ENCODE peak calls at places on chromosomes 13 and 19, in six cellular contexts. One of them, this sample, is unnamed.

GRCh38 chr13:50188696-50189095 is 173.5 kb downstream of the KCNRG start:
- DNase-seq in heart right ventricle: no peak
- DNase-seq in tibial artery: no peak
- DNase-seq in colonic mucosa: no peak
- DNase-seq in brain microvascular endothelial cell: no peak
- DNase-seq in upper lobe of left lung: no peak
- DNase-seq in this sample: no peak

GRCh38 chr13:41696163-41697003 is 239.0 kb downstream of the RGCC start:
- DNase-seq in upper lobe of left lung: no peak
- DNase-seq in brain microvascular endothelial cell: peak
- DNase-seq in colonic mucosa: no peak
- DNase-seq in heart right ventricle: no peak
- DNase-seq in tibial artery: no peak
- DNase-seq in this sample: no peak

GRCh38 chr13:76289558-76289957 is 596.6 kb downstream of the KCTD12 start:
- DNase-seq in tibial artery: no peak
- DNase-seq in upper lobe of left lung: no peak
- DNase-seq in colonic mucosa: no peak
- DNase-seq in brain microvascular endothelial cell: no peak
- DNase-seq in heart right ventricle: no peak
- DNase-seq in this sample: no peak

GRCh38 chr13:102667911-102668310 is 26.9 kb downstream of the METTL21C start:
- DNase-seq in tibial artery: no peak
- DNase-seq in colonic mucosa: no peak
- DNase-seq in upper lobe of left lung: no peak
- DNase-seq in heart right ventricle: no peak
- DNase-seq in brain microvascular endothelial cell: no peak
- DNase-seq in this sample: no peak

GRCh38 chr13:114132419-114133121 is at the start of gene RASA3:
- DNase-seq in brain microvascular endothelial cell: peak
- DNase-seq in tibial artery: peak
- DNase-seq in colonic mucosa: peak
- DNase-seq in upper lobe of left lung: peak
- DNase-seq in heart right ventricle: peak
- DNase-seq in this sample: peak

GRCh38 chr13:110017379-110017778 is 231.0 kb upstream of the IRS2 start:
- DNase-seq in tibial artery: no peak
- DNase-seq in colonic mucosa: no peak
- DNase-seq in upper lobe of left lung: peak
- DNase-seq in heart right ventricle: no peak
- DNase-seq in brain microvascular endothelial cell: peak
- DNase-seq in this sample: peak

GRCh38 chr13:82341116-82341515 is 1541.2 kb downstream of the SLITRK1 start:
- DNase-seq in colonic mucosa: no peak
- DNase-seq in upper lobe of left lung: no peak
- DNase-seq in heart right ventricle: no peak
- DNase-seq in brain microvascular endothelial cell: no peak
- DNase-seq in tibial artery: no peak
- DNase-seq in this sample: no peak

GRCh38 chr13:30551194-30551593 is 66.5 kb upstream of the USPL1 start:
- DNase-seq in brain microvascular endothelial cell: no peak
- DNase-seq in upper lobe of left lung: no peak
- DNase-seq in tibial artery: no peak
- DNase-seq in colonic mucosa: no peak
- DNase-seq in heart right ventricle: no peak
- DNase-seq in this sample: peak

GRCh38 chr19:37997911-37998344 is 90.9 kb downstream of the SIPA1L3 start:
- DNase-seq in brain microvascular endothelial cell: peak
- DNase-seq in colonic mucosa: no peak
- DNase-seq in heart right ventricle: no peak
- DNase-seq in upper lobe of left lung: no peak
- DNase-seq in tibial artery: no peak
- DNase-seq in this sample: peak

GRCh38 chr13:30892966-30893365 is 13.1 kb upstream of the MEDAG start:
- DNase-seq in colonic mucosa: no peak
- DNase-seq in tibial artery: peak
- DNase-seq in heart right ventricle: peak
- DNase-seq in upper lobe of left lung: peak
- DNase-seq in brain microvascular endothelial cell: peak
- DNase-seq in this sample: peak

GRCh38 chr13:38821753-38822551 is 135.1 kb downstream of the FREM2 start:
- DNase-seq in upper lobe of left lung: no peak
- DNase-seq in tibial artery: no peak
- DNase-seq in brain microvascular endothelial cell: no peak
- DNase-seq in heart right ventricle: no peak
- DNase-seq in colonic mucosa: no peak
- DNase-seq in this sample: no peak

GRCh38 chr13:86945596-86945995 is 725.6 kb upstream of the SLITRK5 start:
- DNase-seq in tibial artery: no peak
- DNase-seq in brain microvascular endothelial cell: no peak
- DNase-seq in upper lobe of left lung: no peak
- DNase-seq in heart right ventricle: no peak
- DNase-seq in colonic mucosa: no peak
- DNase-seq in this sample: no peak

GRCh38 chr19:47391510-47392223 is 27.7 kb downstream of the MEIS3 start:
- DNase-seq in heart right ventricle: peak
- DNase-seq in upper lobe of left lung: no peak
- DNase-seq in colonic mucosa: peak
- DNase-seq in brain microvascular endothelial cell: peak
- DNase-seq in tibial artery: peak
- DNase-seq in this sample: peak

GRCh38 chr13:93420887-93421286 is 194.3 kb downstream of the GPC6 start:
- DNase-seq in upper lobe of left lung: no peak
- DNase-seq in heart right ventricle: no peak
- DNase-seq in tibial artery: no peak
- DNase-seq in brain microvascular endothelial cell: no peak
- DNase-seq in colonic mucosa: no peak
- DNase-seq in this sample: no peak

GRCh38 chr13:79451500-79451962 is 29.4 kb upstream of the NDFIP2 start:
- DNase-seq in colonic mucosa: no peak
- DNase-seq in brain microvascular endothelial cell: peak
- DNase-seq in tibial artery: no peak
- DNase-seq in heart right ventricle: no peak
- DNase-seq in upper lobe of left lung: no peak
- DNase-seq in this sample: no peak

GRCh38 chr19:45094158-45094557 is 1.2 kb downstream of the PPP1R37 start:
- DNase-seq in tibial artery: no peak
- DNase-seq in heart right ventricle: no peak
- DNase-seq in upper lobe of left lung: no peak
- DNase-seq in colonic mucosa: no peak
- DNase-seq in brain microvascular endothelial cell: no peak
- DNase-seq in this sample: no peak

GRCh38 chr13:29906432-29907011 is 56.1 kb upstream of the UBL3 start:
- DNase-seq in upper lobe of left lung: no peak
- DNase-seq in brain microvascular endothelial cell: no peak
- DNase-seq in tibial artery: no peak
- DNase-seq in heart right ventricle: no peak
- DNase-seq in colonic mucosa: no peak
- DNase-seq in this sample: no peak

GRCh38 chr19:14073925-14074838 is 1.6 kb downstream of the MISP3 start:
- DNase-seq in heart right ventricle: no peak
- DNase-seq in tibial artery: peak
- DNase-seq in colonic mucosa: peak
- DNase-seq in upper lobe of left lung: peak
- DNase-seq in brain microvascular endothelial cell: no peak
- DNase-seq in this sample: peak

GRCh38 chr19:29318581-29318980 is 105.6 kb upstream of the UQCRFS1 start:
- DNase-seq in brain microvascular endothelial cell: no peak
- DNase-seq in colonic mucosa: no peak
- DNase-seq in tibial artery: no peak
- DNase-seq in upper lobe of left lung: no peak
- DNase-seq in heart right ventricle: no peak
- DNase-seq in this sample: no peak

GRCh38 chr19:11227201-11227886 is 12.1 kb upstream of the ANGPTL8 start:
- DNase-seq in tibial artery: no peak
- DNase-seq in upper lobe of left lung: peak
- DNase-seq in heart right ventricle: no peak
- DNase-seq in colonic mucosa: peak
- DNase-seq in brain microvascular endothelial cell: no peak
- DNase-seq in this sample: no peak

GRCh38 chr13:67063036-67063435 is 167.1 kb downstream of the PCDH9 start:
- DNase-seq in brain microvascular endothelial cell: no peak
- DNase-seq in upper lobe of left lung: no peak
- DNase-seq in tibial artery: no peak
- DNase-seq in heart right ventricle: no peak
- DNase-seq in colonic mucosa: no peak
- DNase-seq in this sample: no peak

GRCh38 chr19:55667006-55667381 is 8.0 kb upstream of the EPN1 start:
- DNase-seq in tibial artery: no peak
- DNase-seq in upper lobe of left lung: no peak
- DNase-seq in colonic mucosa: no peak
- DNase-seq in heart right ventricle: no peak
- DNase-seq in brain microvascular endothelial cell: no peak
- DNase-seq in this sample: no peak

GRCh38 chr13:113605866-113606438 is 21.4 kb downstream of the TFDP1 start:
- DNase-seq in heart right ventricle: no peak
- DNase-seq in upper lobe of left lung: no peak
- DNase-seq in brain microvascular endothelial cell: no peak
- DNase-seq in tibial artery: no peak
- DNase-seq in colonic mucosa: no peak
- DNase-seq in this sample: no peak

DNA sequence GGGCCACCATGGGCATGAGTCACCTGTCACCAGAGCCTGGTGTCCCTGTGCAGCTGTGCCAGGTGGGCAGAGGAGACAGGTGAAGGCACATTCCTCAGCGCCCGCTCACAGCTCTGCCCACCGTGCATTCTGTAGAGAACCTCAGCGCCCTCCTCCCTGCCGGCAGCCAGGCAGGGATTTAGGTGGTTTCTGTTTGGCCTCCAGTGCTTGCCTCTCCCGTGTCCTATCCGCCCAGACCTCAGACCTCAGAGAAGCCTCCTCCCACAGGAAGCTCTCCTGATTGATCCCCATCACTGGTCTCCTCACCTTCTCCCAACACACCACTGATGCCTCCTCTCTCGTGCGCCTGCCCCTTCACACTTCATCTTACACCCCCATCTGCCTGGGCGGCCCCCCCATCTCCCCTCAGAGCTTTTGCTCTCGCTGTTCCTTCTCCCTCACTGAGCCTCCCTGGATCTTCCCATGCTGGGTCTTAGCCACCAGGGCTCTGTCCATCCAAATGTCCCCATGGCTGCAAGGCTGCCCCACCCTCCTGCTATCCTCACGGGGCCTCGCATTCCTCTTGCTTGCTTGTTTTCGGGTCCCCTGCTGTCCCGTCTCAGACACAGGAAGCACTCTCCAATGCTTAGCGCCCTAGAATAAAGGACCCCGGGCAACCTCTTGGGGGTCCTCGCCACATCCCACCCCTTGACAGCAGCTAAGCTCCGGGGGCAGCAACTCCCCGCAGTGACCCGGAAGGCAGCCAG is 23.9 kb downstream of the SH3GL1 start:
- DNase-seq in colonic mucosa: no peak
- DNase-seq in upper lobe of left lung: peak
- DNase-seq in heart right ventricle: no peak
- DNase-seq in brain microvascular endothelial cell: no peak
- DNase-seq in tibial artery: peak
- DNase-seq in this sample: peak
- H3K27ac ChIP-seq in colonic mucosa: peak
- H3K27ac ChIP-seq in upper lobe of left lung: peak
- H3K27ac ChIP-seq in heart right ventricle: no peak
- H3K27ac ChIP-seq in brain microvascular endothelial cell: no peak
- H3K27ac ChIP-seq in tibial artery: peak
- H3K27ac ChIP-seq in this sample: peak

GRCh38 chr13:44220948-44221347 is 152.7 kb upstream of the SERP2 start:
- DNase-seq in colonic mucosa: no peak
- DNase-seq in heart right ventricle: no peak
- DNase-seq in upper lobe of left lung: no peak
- DNase-seq in tibial artery: no peak
- DNase-seq in brain microvascular endothelial cell: no peak
- DNase-seq in this sample: no peak
- H3K27ac ChIP-seq in colonic mucosa: no peak
- H3K27ac ChIP-seq in heart right ventricle: no peak
- H3K27ac ChIP-seq in upper lobe of left lung: no peak
- H3K27ac ChIP-seq in tibial artery: peak
- H3K27ac ChIP-seq in brain microvascular endothelial cell: no peak
- H3K27ac ChIP-seq in this sample: no peak

DNA sequence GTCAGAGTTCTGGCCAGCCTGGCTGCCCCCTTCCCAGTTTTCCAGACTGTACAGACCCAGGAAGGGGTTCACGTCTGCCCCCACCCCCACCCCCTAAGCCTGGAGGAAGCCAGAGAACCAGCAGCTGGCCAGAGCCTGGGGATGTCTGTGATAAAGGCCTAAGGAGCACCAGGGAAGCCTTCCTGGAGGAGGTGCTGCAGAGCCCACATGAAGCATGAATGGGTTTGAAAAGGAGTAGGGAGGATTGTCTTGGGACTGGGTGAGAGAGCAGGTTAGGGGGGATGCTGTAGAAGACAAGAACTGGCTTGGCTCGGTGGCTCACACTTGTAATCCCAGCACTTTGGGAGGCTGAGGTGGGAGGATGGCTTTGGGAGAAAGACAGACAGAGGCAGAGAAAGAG is 5.8 kb downstream of the SHKBP1 start:
- DNase-seq in brain microvascular endothelial cell: no peak
- DNase-seq in tibial artery: no peak
- DNase-seq in upper lobe of left lung: no peak
- DNase-seq in colonic mucosa: no peak
- DNase-seq in heart right ventricle: no peak
- DNase-seq in this sample: no peak
- H3K27ac ChIP-seq in brain microvascular endothelial cell: no peak
- H3K27ac ChIP-seq in tibial artery: no peak
- H3K27ac ChIP-seq in upper lobe of left lung: no peak
- H3K27ac ChIP-seq in colonic mucosa: no peak
- H3K27ac ChIP-seq in heart right ventricle: no peak
- H3K27ac ChIP-seq in this sample: no peak

GRCh38 chr13:23966691-23967615 is 69.7 kb upstream of the C1QTNF9B start:
- DNase-seq in tibial artery: no peak
- DNase-seq in upper lobe of left lung: no peak
- DNase-seq in colonic mucosa: no peak
- DNase-seq in heart right ventricle: no peak
- DNase-seq in brain microvascular endothelial cell: no peak
- DNase-seq in this sample: no peak
- H3K27ac ChIP-seq in tibial artery: no peak
- H3K27ac ChIP-seq in upper lobe of left lung: peak
- H3K27ac ChIP-seq in colonic mucosa: peak
- H3K27ac ChIP-seq in heart right ventricle: no peak
- H3K27ac ChIP-seq in brain microvascular endothelial cell: no peak
- H3K27ac ChIP-seq in this sample: peak

DNA sequence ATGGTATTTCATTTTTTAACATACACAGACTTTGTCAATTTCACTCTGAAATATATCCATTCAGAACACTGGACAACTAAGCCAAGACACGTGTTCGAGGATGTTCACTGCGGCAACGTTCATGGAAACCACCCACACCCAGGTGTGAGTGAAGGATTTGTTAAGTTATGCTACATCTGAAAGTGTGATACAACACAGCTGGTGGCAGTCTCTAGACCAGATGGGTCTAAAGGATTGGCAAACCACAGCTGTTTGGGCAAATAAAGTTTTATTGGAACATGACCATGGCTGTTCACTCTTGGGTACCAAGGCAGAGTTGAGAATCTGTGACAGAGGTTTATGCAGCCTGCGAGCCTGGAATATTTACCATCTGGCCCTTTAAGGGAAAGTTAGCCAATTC is 12.0 kb downstream of the SLC7A9 start:
- DNase-seq in upper lobe of left lung: no peak
- DNase-seq in heart right ventricle: no peak
- DNase-seq in brain microvascular endothelial cell: no peak
- DNase-seq in tibial artery: peak
- DNase-seq in colonic mucosa: no peak
- DNase-seq in this sample: no peak
- H3K27ac ChIP-seq in upper lobe of left lung: no peak
- H3K27ac ChIP-seq in heart right ventricle: no peak
- H3K27ac ChIP-seq in brain microvascular endothelial cell: no peak
- H3K27ac ChIP-seq in tibial artery: no peak
- H3K27ac ChIP-seq in colonic mucosa: no peak
- H3K27ac ChIP-seq in this sample: no peak